ENCODE peak calls at places on chromosomes 16 and 17, in nine cellular contexts. I, M, R, F, B, J, N, G and K are unnamed samples.

GRCh38 chr17:15971108-15971507 is 26.2 kb downstream of the ADORA2B start:
- DNase-seq in F (no peak), R (no peak), B (no peak), I (peak; percentile 1), M (no peak), G (no peak), N (peak; percentile 40), J (no peak), K (no peak)

GRCh38 chr16:23408242-23409201 is 44.5 kb downstream of the COG7 start:
- DNase-seq in G (no peak), N (peak; percentile 48), J (no peak), I (no peak), F (no peak), B (peak; percentile 49), M (no peak), R (no peak), K (peak; percentile 85)

GRCh38 chr16:1989826-1990335 is at the start of gene SYNGR3:
- DNase-seq in I (no peak), R (peak; percentile 36), F (no peak), N (no peak), M (no peak), J (no peak), B (peak; percentile 71), G (peak; percentile 46), K (no peak)

GRCh38 chr16:15404792-15405191 is 9.2 kb downstream of the MPV17L start:
- DNase-seq in N (no peak), M (peak; percentile 71), G (no peak), B (no peak), F (no peak), J (no peak), R (no peak), I (peak; percentile 35), K (no peak)

GRCh38 chr17:80941171-80941570 is 50.5 kb upstream of the CHMP6 start:
- DNase-seq in M (no peak), B (no peak), F (no peak), I (peak; percentile 15), J (no peak), R (no peak), G (no peak), N (no peak), K (no peak)

GRCh38 chr16:3610698-3611144 is 685 bp downstream of the SLX4 start:
- DNase-seq in F (no peak), G (no peak), N (no peak), B (no peak), R (no peak), I (no peak), J (no peak), M (no peak), K (no peak)

GRCh38 chr17:82985973-82986372 is 93.4 kb upstream of the METRNL start:
- DNase-seq in B (peak; percentile 71), G (no peak), I (no peak), R (peak; percentile 80), N (peak; percentile 68), M (peak; percentile 81), J (peak; percentile 24), F (peak; percentile 24), K (peak; percentile 42)

GRCh38 chr17:71801301-71801700 is 319.5 kb upstream of the SOX9 start:
- DNase-seq in M (no peak), R (no peak), I (no peak), N (no peak), G (no peak), F (no peak), J (peak; percentile 91), B (no peak), K (peak; percentile 96)

GRCh38 chr16:29784901-29785500 is 5.5 kb upstream of the KIF22 start:
- DNase-seq in B (peak; percentile 90), J (no peak), M (no peak), N (peak; percentile 69), R (peak; percentile 84), I (peak; percentile 61), F (peak; percentile 73), G (no peak), K (peak; percentile 50)

GRCh38 chr16:67917140-67917851 is 14.4 kb downstream of the CTRL start:
- DNase-seq in N (no peak), F (no peak), G (no peak), B (no peak), J (no peak), R (no peak), I (no peak), M (no peak), K (peak; percentile 65)

GRCh38 chr17:17535957-17536356 is 39.8 kb upstream of the RASD1 start:
- DNase-seq in B (no peak), M (peak; percentile 66), F (no peak), J (peak; percentile 24), R (no peak), I (no peak), N (no peak), G (no peak), K (peak; percentile 78)

GRCh38 chr17:73585583-73585982 is 58.7 kb downstream of the SDK2 start:
- DNase-seq in I (no peak), F (no peak), M (no peak), G (no peak), B (no peak), J (no peak), N (no peak), R (peak; percentile 48), K (no peak)

GRCh38 chr17:73584987-73585386 is 59.3 kb downstream of the SDK2 start:
- DNase-seq in J (no peak), R (no peak), I (no peak), G (no peak), N (no peak), B (no peak), F (no peak), M (no peak), K (no peak)

GRCh38 chr17:73588291-73589095 is 55.8 kb downstream of the SDK2 start:
- DNase-seq in M (no peak), B (no peak), N (no peak), J (no peak), I (no peak), G (no peak), R (peak; percentile 15), F (no peak), K (no peak)

GRCh38 chr17:73586153-73586906 is 57.9 kb downstream of the SDK2 start:
- DNase-seq in I (no peak), N (no peak), F (no peak), J (no peak), M (no peak), G (no peak), B (no peak), R (no peak), K (peak; percentile 12)

GRCh38 chr17:73586921-73587680 is 57.1 kb downstream of the SDK2 start:
- DNase-seq in N (no peak), B (no peak), M (no peak), R (no peak), J (no peak), F (no peak), G (peak; percentile 54), I (no peak), K (no peak)
- TF ChIP-seq CTCF in N (no peak), B (no peak), M (no peak), R (no peak), J (no peak), F (no peak), G (no peak), I (no peak), K (no peak)

GRCh38 chr17:39244016-39244599 is 18.4 kb upstream of the STAC2 start:
- DNase-seq in R (peak; percentile 32), G (no peak), M (no peak), J (no peak), F (no peak), B (no peak), I (no peak), N (no peak), K (no peak)

GRCh38 chr17:39244600-39245570 is 19.1 kb upstream of the STAC2 start:
- DNase-seq in G (peak; percentile 92), R (peak; percentile 96), F (peak; percentile 90), M (peak; percentile 84), I (peak; percentile 88), N (peak; percentile 83), J (peak; percentile 70), B (peak; percentile 92), K (peak; percentile 70)

GRCh38 chr17:39240631-39241030 is 14.9 kb upstream of the STAC2 start:
- DNase-seq in N (no peak), R (no peak), I (no peak), G (no peak), B (no peak), F (no peak), J (no peak), M (no peak), K (no peak)

GRCh38 chr17:39246274-39246673 is 20.5 kb upstream of the STAC2 start:
- DNase-seq in R (no peak), N (no peak), I (no peak), G (no peak), F (no peak), J (no peak), B (no peak), M (no peak), K (no peak)

DNA sequence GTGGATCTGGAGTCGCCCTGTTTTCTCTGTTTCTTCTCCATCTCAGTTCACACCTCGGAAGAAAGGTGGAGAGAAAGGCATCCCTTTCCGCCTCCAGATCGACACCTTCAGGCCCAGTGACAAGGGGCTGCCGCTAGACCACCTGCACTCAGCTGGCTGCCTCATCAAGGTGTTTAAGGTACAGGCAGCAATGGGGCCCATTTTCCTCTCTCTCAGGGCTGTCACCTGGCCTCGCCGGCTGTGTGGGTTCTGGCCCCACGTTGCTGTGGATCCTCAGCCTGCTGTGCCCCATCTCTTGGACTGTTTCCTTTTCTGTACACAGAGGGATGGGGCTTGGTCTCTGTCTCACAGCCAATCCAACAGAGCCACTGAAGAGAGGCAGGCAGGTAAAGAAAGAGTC is 17.4 kb upstream of the STAC2 start:
- DNase-seq in B (no peak), N (no peak), M (no peak), R (no peak), J (no peak), G (no peak), I (no peak), F (no peak), K (no peak)
- TF ChIP-seq CTCF in B (no peak), N (no peak), M (no peak), R (no peak), J (no peak), G (no peak), I (no peak), F (no peak), K (no peak)

GRCh38 chr17:79924639-79924976 is 85.4 kb upstream of the CBX4 start:
- DNase-seq in N (no peak), F (no peak), R (no peak), I (no peak), B (no peak), J (no peak), G (no peak), M (no peak), K (no peak)
- TF ChIP-seq CTCF in N (no peak), F (peak; percentile 1), R (peak; percentile 17), I (no peak), B (no peak), J (no peak), G (peak; percentile 4), M (no peak), K (no peak)

DNA sequence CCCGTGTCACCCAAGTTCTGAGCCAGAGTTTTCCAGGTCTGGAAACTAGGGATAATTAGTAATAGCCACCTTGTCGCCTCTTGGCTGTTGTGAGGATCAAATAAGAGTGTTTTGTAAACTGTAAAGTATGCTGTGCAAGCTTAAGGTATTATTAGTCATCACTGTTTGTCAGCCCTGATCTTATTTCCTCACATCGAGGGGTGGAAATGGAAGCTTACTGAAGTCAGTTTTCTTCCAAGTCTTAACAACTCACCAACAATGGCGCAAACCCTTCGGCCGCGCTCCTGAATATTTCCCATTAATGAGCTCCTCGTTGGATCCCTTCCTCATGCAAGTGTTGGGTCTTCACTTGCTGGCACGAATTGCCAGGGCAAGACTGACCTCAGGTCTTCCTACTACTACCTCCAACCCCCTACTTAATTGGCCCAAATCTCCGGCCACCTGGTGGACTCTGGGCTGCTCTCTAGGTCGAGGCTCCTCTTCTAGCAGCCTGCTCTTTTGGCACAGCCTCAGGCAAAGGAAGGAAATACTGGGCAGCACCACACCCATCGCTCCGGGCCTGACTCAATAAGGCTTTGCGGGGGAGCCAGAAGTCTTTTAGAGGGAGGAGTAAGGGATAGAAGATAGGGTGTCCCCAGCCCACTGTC is 874 bp upstream of the SLC35B1 start:
- DNase-seq in I (peak; percentile 49), B (peak; percentile 11), F (no peak), R (no peak), M (no peak), N (no peak), G (peak; percentile 47), J (no peak), K (no peak)
- TF ChIP-seq CTCF in I (no peak), B (no peak), F (peak; percentile 29), R (no peak), M (no peak), N (no peak), G (no peak), J (no peak), K (no peak)